ENCODE peak calls at places on chromosomes 3 and 15, in five cellular contexts. M is activated CD8-positive, alpha-beta memory T cell treated with anti-CD3 and anti-CD28 coated beads for 48 hours; Z is cardiac fibroblast; P is central memory CD4-positive, alpha-beta T cell; B is fibroblast of the aortic adventitia. J is an unnamed sample.

GRCh38 chr15:41919954-41920538 is 26.2 kb upstream of the SPTBN5 start:
- DNase-seq in M (no peak), Z (peak), B (peak), P (no peak), J (no peak)

GRCh38 chr3:38039101-38039898 is at the start of gene DLEC1:
- DNase-seq in B (peak), M (no peak), Z (peak), P (peak), J (peak)

GRCh38 chr15:83999396-84000120 is 236.0 kb upstream of the GOLGA6L4 start:
- DNase-seq in P (no peak), M (no peak), B (no peak), Z (no peak), J (no peak)

GRCh38 chr3:65532749-65533148 is 506.0 kb downstream of the MAGI1 start:
- DNase-seq in B (no peak), P (no peak), M (no peak), Z (no peak), J (no peak)

GRCh38 chr3:66083961-66084270 is 45.2 kb upstream of the MAGI1 start:
- DNase-seq in M (no peak), Z (no peak), P (no peak), B (no peak), J (no peak)

GRCh38 chr3:124513610-124513997 is 216.6 kb upstream of the UMPS start:
- DNase-seq in Z (no peak), P (no peak), B (no peak), M (no peak), J (no peak)

GRCh38 chr3:16329792-16330061 is 64.7 kb downstream of the OXNAD1 start:
- DNase-seq in M (no peak), Z (no peak), B (no peak), P (no peak), J (no peak)

GRCh38 chr3:56831572-56831971 is 29.8 kb upstream of the ARHGEF3 start:
- DNase-seq in Z (no peak), P (no peak), B (no peak), M (no peak), J (no peak)

GRCh38 chr3:196098365-196098764 is 16.5 kb upstream of the TFRC start:
- DNase-seq in P (no peak), M (no peak), B (no peak), Z (no peak), J (no peak)

GRCh38 chr3:49718419-49719213 is 868 bp downstream of the AMIGO3 start:
- DNase-seq in M (no peak), P (no peak), B (no peak), Z (no peak), J (no peak)

GRCh38 chr15:71218272-71218805 is 103.1 kb downstream of the THSD4 start:
- DNase-seq in M (no peak), P (no peak), Z (peak), B (peak), J (no peak)

GRCh38 chr3:138465451-138465850 is 31.0 kb downstream of the ESYT3 start:
- DNase-seq in M (no peak), B (no peak), Z (no peak), P (no peak), J (no peak)

GRCh38 chr15:81259791-81260190 is 63.1 kb downstream of the IL16 start:
- DNase-seq in M (no peak), B (no peak), Z (no peak), P (no peak), J (no peak)

GRCh38 chr3:179772297-179772696 is 119.5 kb downstream of the USP13 start:
- DNase-seq in P (no peak), M (no peak), B (no peak), Z (no peak), J (no peak)

GRCh38 chr3:105798381-105798934 is 70.4 kb downstream of the CBLB start:
- DNase-seq in P (peak), M (no peak), B (no peak), Z (no peak), J (no peak)

GRCh38 chr15:37079726-37080125 is 20.6 kb downstream of the MEIS2 start:
- DNase-seq in B (peak), P (no peak), M (no peak), Z (peak), J (no peak)

GRCh38 chr15:99433026-99433756 is 132.6 kb upstream of the MEF2A start:
- DNase-seq in Z (peak), P (no peak), M (no peak), B (peak), J (no peak)

GRCh38 chr3:137524751-137525150 is 239.4 kb upstream of the SOX14 start:
- DNase-seq in M (no peak), B (no peak), Z (no peak), P (no peak), J (no peak)

GRCh38 chr3:10244004-10244403 is 4.3 kb upstream of the TATDN2 start:
- DNase-seq in M (no peak), B (no peak), P (no peak), Z (no peak), J (no peak)

GRCh38 chr3:125057186-125057850 is 1.5 kb upstream of the HEG1 start:
- DNase-seq in M (no peak), B (peak), P (no peak), Z (peak), J (no peak)

GRCh38 chr15:72491768-72492167 is 17.6 kb downstream of the ARIH1 start:
- DNase-seq in P (no peak), B (peak), Z (peak), M (no peak), J (no peak)

GRCh38 chr3:34346656-34347055 is 548.2 kb downstream of the PDCD6IP start:
- DNase-seq in Z (no peak), M (no peak), B (no peak), P (no peak), J (no peak)

GRCh38 chr3:50503947-50504346 is 513 bp upstream of the CACNA2D2 start:
- DNase-seq in P (no peak), B (no peak), M (no peak), Z (no peak), J (no peak)

GRCh38 chr15:67149859-67150824 is 84.7 kb downstream of the SMAD3 start:
- DNase-seq in M (peak), P (no peak), Z (peak), B (peak), J (no peak)

GRCh38 chr15:82044373-82045178 is 1.2 kb downstream of the MEX3B start:
- DNase-seq in P (peak), B (peak), Z (peak), M (peak), J (no peak)

J was measured in natural killer cell treated with Interleukin-12 subunit alpha and Interleukin-12 subunit beta and Interleukin-15 and Interleukin-18, amount 100 ng/mL, for 72 hours.